ENCODE peak calls at places on chromosomes 3 and 15, in seven cellular contexts. O is IMR-90, M is mesendoderm, Q is H1, W is neuronal stem cell, F is mesenchymal stem cell, C is trophoblast cell. Y is an unnamed sample. For H3K79me1, the result is how much of the 10 kb centered on the place peaks cover.

GRCh38 chr15:40247406-40247971 is 8.6 kb downstream of the PAK6 start:
- DNase-seq in O (no peak), M (no peak), Q (no peak), W (no peak), F (no peak), C (no peak), Y (no peak)

GRCh38 chr3:50334339-50335075 is 6.1 kb downstream of the RASSF1 start:
- DNase-seq in O (no peak), M (no peak), Q (no peak), W (no peak), F (peak), C (no peak), Y (no peak)

GRCh38 chr15:101314726-101315125 is 19.7 kb upstream of the SNRPA1 start:
- DNase-seq in O (no peak), M (no peak), Q (no peak), W (no peak), F (no peak), C (no peak), Y (peak)

GRCh38 chr3:155382396-155383042 is 89.0 kb upstream of the STRIT1 start:
- DNase-seq in O (peak), M (peak), Q (peak), W (peak), F (peak), C (peak), Y (peak)

GRCh38 chr15:40787344-40787841 is 17.6 kb downstream of the C15orf62 start:
- DNase-seq in O (peak), M (peak), Q (no peak), W (no peak), F (peak), C (peak), Y (peak)

GRCh38 chr15:90037510-90037860 is 36.4 kb downstream of the ZNF710 start:
- DNase-seq in O (peak), M (no peak), Q (no peak), W (no peak), F (peak), C (no peak), Y (no peak)

GRCh38 chr15:60407406-60407805 is 9.6 kb upstream of the ANXA2 start:
- DNase-seq in O (peak), M (peak), Q (no peak), W (no peak), F (peak), C (peak), Y (no peak)

GRCh38 chr15:85582076-85582718 is 201.8 kb downstream of the AKAP13 start:
- DNase-seq in O (peak), M (no peak), Q (no peak), W (no peak), F (no peak), C (no peak), Y (no peak)

GRCh38 chr15:48825075-48825474 is 14.2 kb upstream of the CEP152 start:
- DNase-seq in O (no peak), M (no peak), Q (no peak), W (no peak), F (no peak), C (no peak), Y (no peak)

GRCh38 chr15:85421116-85421925 is 40.9 kb downstream of the AKAP13 start:
- DNase-seq in O (peak), M (no peak), Q (no peak), W (no peak), F (peak), C (no peak), Y (no peak)

GRCh38 chr15:63050737-63051700 is 8.5 kb downstream of the TPM1 start:
- DNase-seq in O (peak), M (peak), Q (no peak), W (no peak), F (peak), C (no peak), Y (no peak)

GRCh38 chr3:64174328-64174727 is 50.9 kb downstream of the PRICKLE2 start:
- DNase-seq in O (no peak), M (no peak), Q (no peak), W (no peak), F (no peak), C (peak), Y (no peak)

GRCh38 chr15:59247364-59247763 is 40.7 kb downstream of the LDHAL6B start:
- DNase-seq in O (peak), M (peak), Q (peak), W (peak), F (peak), C (peak), Y (peak)

GRCh38 chr3:152291649-152292066 is 22.9 kb downstream of the MBNL1 start:
- DNase-seq in O (peak), M (no peak), Q (no peak), W (no peak), F (peak), C (peak), Y (no peak)

GRCh38 chr15:66891776-66892175 is 173.6 kb upstream of the SMAD3 start:
- DNase-seq in O (no peak), M (peak), Q (no peak), W (no peak), F (no peak), C (no peak), Y (no peak)

GRCh38 chr3:33383951-33384350 is 56.3 kb downstream of the UBP1 start:
- DNase-seq in O (no peak), M (no peak), Q (no peak), W (no peak), F (no peak), C (peak), Y (no peak)

GRCh38 chr15:31660800-31661199 is 334.2 kb downstream of the KLF13 start:
- DNase-seq in O (no peak), M (no peak), Q (no peak), W (no peak), F (no peak), C (no peak), Y (no peak)

GRCh38 chr15:95495033-95495541 is 835.4 kb upstream of the NR2F2 start:
- DNase-seq in O (no peak), M (no peak), Q (no peak), W (no peak), F (no peak), C (no peak), Y (no peak)

GRCh38 chr3:22777834-22778233 is 425.3 kb upstream of the UBE2E2 start:
- DNase-seq in O (no peak), M (no peak), Q (no peak), W (no peak), F (no peak), C (no peak), Y (no peak)

GRCh38 chr3:128068156-128068620 is 16.0 kb downstream of the SEC61A1 start:
- DNase-seq in O (peak), M (peak), Q (peak), W (peak), F (peak), C (peak), Y (peak)

GRCh38 chr15:66997212-66997611 is 68.2 kb upstream of the SMAD3 start:
- DNase-seq in O (peak), M (no peak), Q (no peak), W (no peak), F (no peak), C (peak), Y (no peak)

GRCh38 chr3:165466856-165467255 is 270.7 kb upstream of the SLITRK3 start:
- DNase-seq in O (peak), M (peak), Q (no peak), W (no peak), F (peak), C (no peak), Y (no peak)

GRCh38 chr15:70165811-70166284 is 68.1 kb upstream of the TLE3 start:
- DNase-seq in O (no peak), M (peak), Q (no peak), W (no peak), F (peak), C (no peak), Y (no peak)

GRCh38 chr3:143252931-143253330 is 133.4 kb downstream of the CHST2 start:
- DNase-seq in O (no peak), M (no peak), Q (no peak), W (no peak), F (no peak), C (no peak), Y (no peak)

DNA sequence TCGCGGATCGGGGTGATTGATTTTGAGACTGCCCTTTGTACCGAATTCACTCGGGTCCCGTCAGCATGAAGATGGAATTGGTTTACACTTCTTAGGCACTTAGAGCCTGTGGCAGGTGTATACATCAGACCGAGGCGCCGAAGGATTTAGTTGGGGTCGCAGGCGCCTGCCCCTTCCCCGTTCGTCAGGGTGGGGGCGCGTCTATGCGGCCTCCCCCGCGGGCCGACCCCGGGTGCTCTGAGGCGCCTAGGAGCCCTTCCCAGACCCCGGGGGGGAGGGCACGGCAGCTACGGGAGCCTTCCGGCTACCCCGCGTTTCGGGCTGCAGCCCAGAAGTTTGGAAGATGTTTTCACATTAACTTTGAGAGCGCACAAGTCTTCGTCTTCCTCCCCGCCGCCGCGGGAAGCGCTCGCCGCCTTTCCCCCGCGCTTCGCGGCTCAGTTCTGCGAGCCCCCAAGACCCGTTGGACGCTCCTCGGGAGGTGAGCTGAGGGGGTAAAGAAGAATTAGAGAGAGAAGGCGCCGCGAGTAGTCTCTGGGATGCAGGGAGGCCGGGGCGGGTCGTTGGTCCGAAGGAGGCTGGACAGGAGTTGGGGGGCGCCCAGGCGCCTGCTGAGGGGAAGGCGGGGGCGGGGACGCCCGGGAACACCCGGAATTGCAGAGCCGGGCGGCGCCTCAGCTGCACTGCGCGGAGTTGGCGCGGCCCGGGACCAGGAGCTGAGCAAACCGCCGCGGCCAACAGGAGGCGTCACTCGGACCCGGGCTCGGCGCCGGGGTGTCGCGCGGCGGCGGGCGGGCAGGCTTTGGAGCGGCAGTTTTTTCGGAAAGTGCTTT is 737 bp downstream of the TIPARP start:
- DNase-seq in O (peak), M (peak), Q (peak), W (peak), F (peak), C (peak), Y (peak)
- H3K79me1 ChIP-seq in O (under half), M (under half), Q (under half), W (under half), F (under half), C (under half), Y (under half)

GRCh38 chr3:170603770-170604510 is 18.1 kb upstream of the SLC7A14 start:
- DNase-seq in O (peak), M (no peak), Q (no peak), W (no peak), F (peak), C (no peak), Y (no peak)

GRCh38 chr3:170608475-170608874 is 22.6 kb upstream of the SLC7A14 start:
- DNase-seq in O (no peak), M (no peak), Q (no peak), W (no peak), F (no peak), C (no peak), Y (no peak)

GRCh38 chr3:170606675-170607074 is 20.8 kb upstream of the SLC7A14 start:
- DNase-seq in O (peak), M (no peak), Q (no peak), W (no peak), F (no peak), C (peak), Y (no peak)

GRCh38 chr3:170602556-170602955 is 16.7 kb upstream of the SLC7A14 start:
- DNase-seq in O (peak), M (no peak), Q (no peak), W (no peak), F (no peak), C (no peak), Y (no peak)

GRCh38 chr3:170605490-170605889 is 19.6 kb upstream of the SLC7A14 start:
- DNase-seq in O (no peak), M (no peak), Q (no peak), W (no peak), F (no peak), C (no peak), Y (no peak)
- H3K18ac ChIP-seq in O (no peak), M (no peak), Q (no peak), W (no peak), F (no peak), C (no peak), Y (no peak)

GRCh38 chr15:33048255-33048654 is 146.3 kb downstream of the FMN1 start:
- DNase-seq in O (no peak), M (peak), Q (no peak), W (peak), F (no peak), C (no peak), Y (no peak)

GRCh38 chr15:33047077-33047476 is 147.4 kb downstream of the FMN1 start:
- DNase-seq in O (no peak), M (no peak), Q (no peak), W (no peak), F (no peak), C (no peak), Y (no peak)

GRCh38 chr15:33043636-33044035 is 150.9 kb downstream of the FMN1 start:
- DNase-seq in O (no peak), M (no peak), Q (no peak), W (no peak), F (no peak), C (no peak), Y (no peak)

GRCh38 chr15:33044598-33044997 is 149.9 kb downstream of the FMN1 start:
- DNase-seq in O (no peak), M (no peak), Q (no peak), W (no peak), F (no peak), C (no peak), Y (no peak)

DNA sequence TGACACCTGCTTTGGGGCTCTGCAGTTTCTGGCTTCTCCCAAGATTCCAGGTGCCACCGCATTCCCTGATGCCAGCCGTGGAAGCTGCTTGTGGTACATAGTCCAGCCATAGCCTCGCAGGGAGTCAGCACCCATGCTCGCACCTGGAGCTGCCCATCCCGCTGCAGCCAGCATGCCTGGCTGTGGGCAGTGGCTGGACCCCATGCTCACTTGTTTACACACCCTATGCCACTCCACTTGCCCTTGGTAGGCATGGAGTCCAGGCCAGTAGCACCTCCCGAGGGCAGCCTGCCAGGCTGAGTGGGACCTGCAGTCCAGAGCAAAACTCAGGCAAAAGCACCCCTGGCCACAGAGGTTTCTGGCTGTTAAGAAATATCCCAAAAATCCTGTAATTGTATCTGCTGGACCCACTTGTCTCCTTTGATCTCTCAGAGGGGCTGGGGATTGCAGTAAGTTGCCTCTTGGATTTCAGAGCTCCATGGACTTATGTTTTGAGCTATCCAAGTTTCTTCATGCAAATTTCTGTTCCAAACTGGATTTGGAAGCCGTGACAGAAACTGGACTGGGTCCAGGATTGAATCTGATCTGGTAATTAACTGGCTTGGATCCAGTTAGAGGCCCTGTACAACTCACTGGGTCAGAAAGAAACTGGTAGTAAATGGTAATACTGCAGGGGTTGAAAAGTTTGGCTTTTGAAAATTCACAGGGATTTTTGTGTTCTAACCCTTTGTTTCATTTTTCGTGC is 149.3 kb downstream of the FMN1 start:
- DNase-seq in O (peak), M (no peak), Q (no peak), W (no peak), F (no peak), C (no peak), Y (no peak)
- H3K79me1 ChIP-seq in O (under half), M (under half), Q (under half), W (under half), F (under half), C (under half), Y (under half)

DNA sequence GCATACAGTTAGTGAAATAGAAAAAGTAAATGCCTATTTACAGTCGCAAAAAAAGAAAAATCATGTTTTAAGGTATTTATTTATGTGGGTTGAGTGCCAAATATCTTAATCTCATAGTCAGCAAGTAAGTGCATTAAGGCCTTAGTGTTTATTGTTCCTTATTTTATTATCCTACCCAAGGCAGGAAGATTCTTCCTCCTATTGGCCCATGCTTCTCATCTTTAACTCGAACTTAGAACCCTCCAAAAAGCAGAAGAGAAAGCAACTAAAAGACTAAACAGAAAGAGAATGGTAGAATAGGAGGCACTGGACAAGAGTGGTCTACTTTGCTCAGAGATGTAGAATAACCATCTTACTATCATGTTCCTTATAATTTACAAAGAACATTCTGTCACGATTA is 7.5 kb downstream of the RFX7 start:
- DNase-seq in O (peak), M (no peak), Q (no peak), W (no peak), F (no peak), C (no peak), Y (no peak)
- H3K18ac ChIP-seq in O (no peak), M (no peak), Q (no peak), W (no peak), F (no peak), C (no peak), Y (no peak)

GRCh38 chr3:11250902-11251806 is 21.0 kb upstream of the ATG7 start:
- DNase-seq in O (peak), M (no peak), Q (no peak), W (no peak), F (no peak), C (no peak), Y (no peak)

GRCh38 chr3:11254876-11255275 is 17.3 kb upstream of the ATG7 start:
- DNase-seq in O (no peak), M (no peak), Q (no peak), W (no peak), F (no peak), C (no peak), Y (no peak)

GRCh38 chr3:11247362-11247761 is 24.8 kb upstream of the ATG7 start:
- DNase-seq in O (no peak), M (no peak), Q (no peak), W (no peak), F (no peak), C (peak), Y (no peak)

GRCh38 chr3:11248596-11248995 is 23.6 kb upstream of the ATG7 start:
- DNase-seq in O (peak), M (no peak), Q (no peak), W (no peak), F (peak), C (peak), Y (no peak)

DNA sequence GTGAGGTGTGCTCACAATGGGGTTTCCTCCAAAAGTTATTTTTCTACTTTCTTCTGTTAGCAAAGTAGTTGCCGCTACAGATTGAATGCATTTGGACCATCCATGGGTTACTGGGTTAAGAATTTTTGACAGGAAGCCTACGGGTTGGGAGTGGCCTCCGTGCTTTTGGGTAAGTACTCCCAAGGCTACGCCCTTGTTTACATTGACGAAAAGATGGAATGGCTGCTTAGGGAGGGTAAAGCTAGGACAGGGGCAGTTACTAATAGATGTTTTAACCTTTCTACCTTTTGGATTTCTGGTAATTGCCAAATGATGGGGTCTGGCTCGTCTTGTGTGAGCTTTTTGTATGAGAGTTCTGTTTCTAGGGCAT is 20.4 kb upstream of the ATG7 start:
- DNase-seq in O (no peak), M (no peak), Q (no peak), W (no peak), F (no peak), C (no peak), Y (no peak)
- H3K79me1 ChIP-seq in O (under half), M (under half), Q (under half), W (under half), F (under half), C (under half), Y (under half)

GRCh38 chr3:12239301-12239700 is 49.6 kb upstream of the PPARG start:
- DNase-seq in O (no peak), M (no peak), Q (no peak), W (no peak), F (no peak), C (no peak), Y (no peak)
- H3K18ac ChIP-seq in O (no peak), M (no peak), Q (no peak), W (no peak), F (no peak), C (no peak), Y (no peak)

GRCh38 chr3:140298569-140299070 is 363.6 kb downstream of the CLSTN2 start:
- DNase-seq in O (no peak), M (no peak), Q (peak), W (no peak), F (no peak), C (no peak), Y (peak)
- H3K79me1 ChIP-seq in O (under half), M (under half), Q (under half), W (under half), F (under half), C (under half), Y (under half)

DNA sequence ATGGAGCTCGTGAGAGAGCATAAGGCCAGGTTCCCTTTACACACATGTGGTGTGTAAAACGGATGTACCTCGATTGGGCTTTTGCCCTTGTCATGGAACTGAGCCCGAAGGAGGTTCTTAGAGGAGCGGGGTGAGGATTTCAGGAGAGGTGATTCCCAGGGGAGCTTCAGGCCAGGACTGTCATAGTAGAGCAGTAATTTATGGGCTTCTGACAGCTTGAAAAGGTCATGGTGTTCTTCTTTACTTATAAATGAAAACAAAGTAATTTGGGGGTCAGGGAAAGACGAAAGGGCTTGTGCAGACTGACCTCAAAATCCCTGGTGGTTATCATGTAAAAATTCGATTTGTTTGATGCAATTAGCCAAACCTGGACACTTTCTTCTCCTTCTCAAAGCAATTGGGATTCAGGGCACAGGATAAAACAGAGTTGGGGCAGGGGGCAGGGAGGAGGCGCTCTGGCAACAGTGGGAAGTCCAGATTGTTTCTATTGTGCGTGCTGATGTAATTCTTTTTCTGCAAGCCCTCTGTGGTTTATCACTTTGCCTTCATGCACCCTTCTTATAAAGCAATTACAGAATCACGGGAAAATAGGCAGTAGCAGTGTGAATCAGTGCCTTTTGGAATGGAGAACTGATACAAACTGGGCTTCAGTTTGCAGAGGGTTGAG is 51.1 kb downstream of the CACNA1D start:
- DNase-seq in O (no peak), M (no peak), Q (no peak), W (no peak), F (no peak), C (no peak), Y (no peak)
- H3K18ac ChIP-seq in O (no peak), M (no peak), Q (no peak), W (no peak), F (no peak), C (no peak), Y (no peak)

GRCh38 chr3:69767571-69767970 is 28.3 kb downstream of the MITF start:
- DNase-seq in O (no peak), M (no peak), Q (no peak), W (no peak), F (no peak), C (no peak), Y (no peak)
- H3K79me1 ChIP-seq in O (under half), M (under half), Q (under half), W (under half), F (under half), C (under half), Y (under half)